ENCODE peak calls at places on chromosomes 12 and 14, in six cellular contexts. O is HFF-Myc, K is NCI-H187 treated with DMSO at 0.1 percent for 48 hours, V is Kasumi-1, G is posterior vena cava, C is tibial artery. T is an unnamed sample.

GRCh38 chr12:15726029-15726756 is 63.0 kb downstream of the EPS8 start:
- DNase-seq in O (no peak), K (no peak), V (no peak), G (no peak), C (no peak), T (no peak)

GRCh38 chr14:93970589-93970966 is 5.8 kb downstream of the ASB2 start:
- DNase-seq in O (no peak), K (no peak), V (peak; percentile 56), G (no peak), C (no peak), T (no peak)

GRCh38 chr12:65532744-65533143 is 254.3 kb downstream of the MSRB3 start:
- DNase-seq in O (peak; percentile 65), K (no peak), V (no peak), G (no peak), C (no peak), T (no peak)

GRCh38 chr12:1540690-1541089 is 53.7 kb downstream of the FBXL14 start:
- DNase-seq in O (no peak), K (no peak), V (no peak), G (no peak), C (no peak), T (no peak)

GRCh38 chr14:97634786-97635185 is 837.6 kb downstream of the VRK1 start:
- DNase-seq in O (no peak), K (no peak), V (no peak), G (no peak), C (no peak), T (no peak)

GRCh38 chr12:125878483-125878882 is 813.2 kb downstream of the AACS start:
- DNase-seq in O (no peak), K (no peak), V (no peak), G (no peak), C (no peak), T (no peak)

GRCh38 chr14:105477659-105478623 is 3.3 kb downstream of the CRIP2 start:
- DNase-seq in O (no peak), K (no peak), V (peak; percentile 17), G (no peak), C (no peak), T (no peak)

GRCh38 chr12:32502693-32503510 is 103.5 kb downstream of the FGD4 start:
- DNase-seq in O (no peak), K (no peak), V (no peak), G (no peak), C (peak; percentile 58), T (no peak)

GRCh38 chr14:89365071-89365801 is 51.8 kb downstream of the FOXN3 start:
- DNase-seq in O (no peak), K (no peak), V (peak; percentile 97), G (no peak), C (peak; percentile 33), T (no peak)

GRCh38 chr12:121610239-121611149 is 15.8 kb upstream of the ORAI1 start:
- DNase-seq in O (no peak), K (no peak), V (no peak), G (no peak), C (no peak), T (peak; percentile 89)

GRCh38 chr12:89156862-89157262 is 195.4 kb downstream of the DUSP6 start:
- DNase-seq in O (no peak), K (no peak), V (peak; percentile 27), G (no peak), C (no peak), T (no peak)

GRCh38 chr12:88300931-88301330 is 158.8 kb downstream of the TMTC3 start:
- DNase-seq in O (no peak), K (no peak), V (no peak), G (no peak), C (no peak), T (no peak)

GRCh38 chr14:96961895-96962294 is 164.7 kb downstream of the VRK1 start:
- DNase-seq in O (no peak), K (no peak), V (no peak), G (no peak), C (no peak), T (no peak)

GRCh38 chr14:23056257-23056955 is 914 bp downstream of the CDH24 start:
- DNase-seq in O (no peak), K (no peak), V (no peak), G (peak; percentile 86), C (peak; percentile 57), T (peak; percentile 80)

GRCh38 chr12:102195826-102196225 is 1.8 kb downstream of the PMCH start:
- DNase-seq in O (no peak), K (no peak), V (no peak), G (no peak), C (no peak), T (no peak)

GRCh38 chr12:102406033-102406584 is 74.3 kb downstream of the IGF1 start:
- DNase-seq in O (peak; percentile 40), K (peak; percentile 66), V (no peak), G (no peak), C (peak; percentile 47), T (peak; percentile 69)

GRCh38 chr12:78888583-78888982 is 24.0 kb downstream of the SYT1 start:
- DNase-seq in O (no peak), K (no peak), V (peak; percentile 76), G (no peak), C (no peak), T (no peak)

T was measured in sigmoid colon.